ENCODE peak calls at places on chromosomes 1 and 21, in four cellular contexts. O is mesendoderm, X is vagina, Q is K562. M is an unnamed sample.

GRCh38 chr1:156627313-156627880 is 8.2 kb downstream of the HAPLN2 start:
- DNase-seq in O (peak; percentile 61), X (no peak), Q (peak; percentile 53), M (peak; percentile 31)

GRCh38 chr1:29503441-29503840 is 267.1 kb downstream of the PTPRU start:
- DNase-seq in O (no peak), X (no peak), Q (no peak), M (no peak)

GRCh38 chr1:39863177-39863576 is 20.1 kb downstream of the TRIT1 start:
- DNase-seq in O (no peak), X (no peak), Q (no peak), M (no peak)

GRCh38 chr1:108845991-108846390 is 10.9 kb downstream of the AKNAD1 start:
- DNase-seq in O (peak; percentile 71), X (no peak), Q (no peak), M (no peak)

GRCh38 chr1:93908394-93909145 is 660 bp downstream of the GCLM start:
- DNase-seq in O (peak; percentile 49), X (no peak), Q (peak; percentile 43), M (peak; percentile 61)

GRCh38 chr1:156055343-156055645 is 712 bp downstream of the LAMTOR2 start:
- DNase-seq in O (no peak), X (no peak), Q (peak; percentile 14), M (no peak)

GRCh38 chr1:109764561-109765482 is 1.1 kb upstream of the EPS8L3 start:
- DNase-seq in O (no peak), X (no peak), Q (no peak), M (no peak)

GRCh38 chr1:231724876-231725647 is 98.5 kb downstream of the DISC1 start:
- DNase-seq in O (peak; percentile 93), X (no peak), Q (peak; percentile 74), M (no peak)

GRCh38 chr1:58883037-58883887 is 99.4 kb upstream of the JUN start:
- DNase-seq in O (peak; percentile 66), X (no peak), Q (peak; percentile 71), M (peak; percentile 67)

GRCh38 chr21:46264690-46265144 is 20.7 kb downstream of the MCM3AP start:
- DNase-seq in O (no peak), X (no peak), Q (peak; percentile 53), M (no peak)

GRCh38 chr21:46229133-46229922 is 754 bp upstream of the LSS start:
- DNase-seq in O (peak; percentile 10), X (no peak), Q (peak; percentile 74), M (no peak)

GRCh38 chr1:233364695-233365539 is 37.4 kb downstream of the MAP3K21 start:
- DNase-seq in O (no peak), X (no peak), Q (no peak), M (no peak)

DNA sequence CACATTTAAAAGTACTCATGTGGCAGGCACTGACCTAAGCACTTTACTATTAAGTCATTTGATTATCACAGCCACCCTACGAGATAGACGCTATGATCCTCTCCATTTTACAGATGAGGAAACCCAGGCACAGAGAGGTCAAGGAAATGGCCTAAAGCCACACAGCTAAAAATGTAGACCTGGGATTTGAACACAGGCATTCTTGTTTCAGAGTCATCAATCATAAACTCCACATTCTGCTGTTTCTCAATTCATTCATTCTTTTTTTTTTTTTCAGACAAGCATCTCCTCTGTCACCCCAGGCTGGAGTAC is 8.3 kb downstream of the EPHA2 start:
- DNase-seq in O (no peak), X (no peak), Q (no peak), M (no peak)
- H3K4me3 ChIP-seq in O (no peak overlapping the region), X (no peak overlapping the region), Q (no peak overlapping the region), M (no peak overlapping the region)

GRCh38 chr1:201639826-201640225 is 100.9 kb downstream of the NAV1 start:
- DNase-seq in O (no peak), X (no peak), Q (no peak), M (no peak)
- H3K27ac ChIP-seq in O (no peak overlapping the region), X (peak overlapping the region; percentile 66), Q (no peak overlapping the region), M (peak overlapping the region; percentile 38)

GRCh38 chr21:31872452-31873274 is at the start of gene HUNK:
- DNase-seq in O (peak; percentile 81), X (no peak), Q (no peak), M (peak; percentile 54)

GRCh38 chr21:31875424-31876097 is 2.7 kb downstream of the HUNK start:
- DNase-seq in O (no peak), X (no peak), Q (no peak), M (no peak)

GRCh38 chr21:31873696-31874599 is 1.1 kb downstream of the HUNK start:
- DNase-seq in O (peak; percentile 83), X (no peak), Q (peak; percentile 71), M (no peak)

GRCh38 chr21:31873275-31873695 is 465 bp downstream of the HUNK start:
- DNase-seq in O (peak; percentile 47), X (no peak), Q (no peak), M (no peak)

GRCh38 chr21:31874817-31875216 is 2.0 kb downstream of the HUNK start:
- DNase-seq in O (peak; percentile 70), X (no peak), Q (no peak), M (no peak)
- H3K4me3 ChIP-seq in O (peak overlapping the region; percentile 0), X (no peak overlapping the region), Q (no peak overlapping the region), M (peak overlapping the region; percentile 79)

GRCh38 chr1:33343539-33343938 is 22.6 kb upstream of the A3GALT2 start:
- DNase-seq in O (no peak), X (no peak), Q (no peak), M (no peak)
- H3K27ac ChIP-seq in O (no peak overlapping the region), X (peak overlapping the region; percentile 96), Q (no peak overlapping the region), M (peak overlapping the region; percentile 41)

DNA sequence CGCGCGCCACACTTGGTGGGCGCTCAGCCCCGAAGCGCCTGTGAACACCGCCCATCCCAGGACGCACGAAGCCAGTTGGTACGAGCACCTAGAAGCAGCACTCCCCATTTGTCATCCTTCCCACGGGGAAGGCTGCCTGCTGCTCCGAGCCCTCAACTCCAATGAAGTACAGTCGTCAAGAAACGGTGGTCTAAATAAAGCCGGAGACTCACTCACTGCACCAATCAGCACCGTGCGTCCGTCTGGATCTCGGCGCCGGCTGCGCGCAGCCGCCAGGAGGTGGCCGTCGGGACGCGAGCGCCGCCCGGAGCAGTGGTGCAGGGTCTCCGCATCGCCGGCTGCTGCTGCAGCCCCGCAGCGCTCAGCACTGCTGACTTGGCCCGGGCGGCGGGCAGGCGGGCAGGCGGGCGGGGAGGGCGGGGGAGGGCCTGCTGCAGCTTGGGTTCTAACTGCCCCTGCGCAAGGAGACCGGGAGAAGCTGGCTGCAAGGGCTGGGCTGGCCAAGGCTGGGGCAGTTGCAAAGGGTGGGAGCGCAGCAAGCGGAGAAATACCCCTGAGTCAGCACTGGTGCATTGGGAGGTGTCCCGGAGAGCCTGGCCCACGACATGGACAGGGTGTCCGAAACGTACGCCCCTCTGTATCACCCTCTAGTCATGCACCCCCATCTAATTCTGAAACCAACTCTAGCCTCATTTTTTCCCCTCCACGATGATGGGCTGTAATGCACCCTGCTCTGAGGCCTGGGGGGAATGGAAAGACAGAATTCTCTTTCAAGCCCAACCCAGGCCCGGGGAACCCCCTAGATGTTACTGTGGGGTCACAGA is 35.8 kb upstream of the H6PD start:
- DNase-seq in O (peak; percentile 80), X (no peak), Q (no peak), M (no peak)
- H3K4me3 ChIP-seq in O (no peak overlapping the region), X (peak overlapping the region; percentile 9), Q (no peak overlapping the region), M (no peak overlapping the region)

DNA sequence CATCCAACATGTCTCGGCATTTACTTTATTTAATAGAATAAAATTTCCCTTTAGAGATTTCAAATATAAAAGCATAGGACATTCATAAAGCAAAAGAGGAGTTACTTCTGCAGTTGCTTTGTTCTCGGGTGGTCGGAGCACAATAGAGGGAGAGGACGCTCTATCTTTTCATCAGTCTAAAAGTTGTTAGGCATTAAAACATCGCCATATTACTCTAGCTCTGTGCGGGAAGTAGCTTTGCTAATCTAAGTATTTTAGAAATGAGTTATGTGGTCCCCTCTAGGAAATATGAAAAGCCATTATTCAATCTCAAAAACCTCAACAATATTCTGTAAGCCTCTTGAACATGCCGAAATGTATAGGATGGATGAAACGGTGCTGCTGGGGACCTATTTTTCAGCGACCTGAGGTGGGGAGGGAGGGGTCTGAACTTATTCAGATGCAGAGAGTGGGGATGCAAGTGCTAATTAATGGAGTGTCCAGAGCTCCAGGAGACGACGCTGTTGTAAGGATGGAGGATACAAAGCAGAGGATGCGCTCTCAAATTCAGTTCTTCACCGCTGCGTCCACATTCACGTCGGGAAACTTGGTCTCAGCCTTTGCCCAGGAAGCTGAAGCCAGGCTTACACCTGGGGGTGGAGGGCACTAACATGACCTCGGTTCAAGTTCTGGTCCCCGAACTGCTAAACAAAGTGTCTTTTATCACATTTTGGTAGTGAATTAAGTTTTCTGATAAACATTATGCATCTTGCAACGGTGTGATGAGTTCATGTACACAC is 6.3 kb downstream of the CDKN2C start:
- DNase-seq in O (peak; percentile 21), X (no peak), Q (peak; percentile 61), M (no peak)
- H3K27ac ChIP-seq in O (no peak overlapping the region), X (peak overlapping the region; percentile 96), Q (peak overlapping the region; percentile 96), M (peak overlapping the region; percentile 82)

GRCh38 chr1:4700801-4701200 is 46.4 kb downstream of the AJAP1 start:
- DNase-seq in O (no peak), X (no peak), Q (no peak), M (no peak)
- H3K4me3 ChIP-seq in O (no peak overlapping the region), X (no peak overlapping the region), Q (no peak overlapping the region), M (no peak overlapping the region)